ENCODE peak calls at places on chromosomes 13 and 19, in four cellular contexts. V is progenitor cell of endocrine pancreas, D is OCI-LY7, N is Panc1. K is an unnamed sample.

GRCh38 chr13:81048026-81048461 is 707.1 kb upstream of the SPRY2 start:
- DNase-seq in V (no peak), D (no peak), N (no peak), K (no peak)

GRCh38 chr19:12930002-12930645 is 3.4 kb downstream of the FARSA start:
- DNase-seq in V (no peak), D (no peak), N (no peak), K (no peak)

GRCh38 chr13:26323127-26323526 is 69.2 kb downstream of the CDK8 start:
- DNase-seq in V (no peak), D (no peak), N (no peak), K (no peak)

GRCh38 chr19:54938906-54939305 is 8.4 kb downstream of the NLRP7 start:
- DNase-seq in V (no peak), D (peak), N (no peak), K (no peak)

GRCh38 chr13:83943530-83944279 is 61.4 kb upstream of the SLITRK1 start:
- DNase-seq in V (no peak), D (no peak), N (no peak), K (no peak)

GRCh38 chr13:95296326-95296939 is 4.8 kb downstream of the ABCC4 start:
- DNase-seq in V (peak), D (peak), N (no peak), K (no peak)

GRCh38 chr13:97261254-97262015 is 39.3 kb downstream of the MBNL2 start:
- DNase-seq in V (no peak), D (no peak), N (no peak), K (no peak)

GRCh38 chr19:952680-953500 is 27.1 kb downstream of the ARID3A start:
- DNase-seq in V (peak), D (peak), N (no peak), K (no peak)

GRCh38 chr13:45325806-45326205 is 15.2 kb downstream of the TPT1 start:
- DNase-seq in V (no peak), D (no peak), N (no peak), K (no peak)

GRCh38 chr19:11478167-11479089 is 2.4 kb downstream of the ELAVL3 start:
- DNase-seq in V (no peak), D (no peak), N (no peak), K (no peak)

GRCh38 chr13:112844411-112844810 is 124.6 kb upstream of the MCF2L start:
- DNase-seq in V (no peak), D (no peak), N (no peak), K (no peak)

GRCh38 chr13:72062566-72062965 is 195.6 kb upstream of the DACH1 start:
- DNase-seq in V (no peak), D (no peak), N (no peak), K (no peak)

GRCh38 chr19:4456566-4456842 is 1.1 kb downstream of the UBXN6 start:
- DNase-seq in V (no peak), D (no peak), N (no peak), K (no peak)

GRCh38 chr13:38670627-38671026 is 16.2 kb upstream of the FREM2 start:
- DNase-seq in V (no peak), D (no peak), N (no peak), K (no peak)

GRCh38 chr13:43270043-43270830 is 246.9 kb downstream of the DNAJC15 start:
- DNase-seq in V (no peak), D (no peak), N (no peak), K (no peak)

GRCh38 chr13:95455782-95456181 is 96.7 kb upstream of the CLDN10 start:
- DNase-seq in V (no peak), D (no peak), N (no peak), K (no peak)

GRCh38 chr19:1247747-1248453 is 483 bp upstream of the MIDN start:
- DNase-seq in V (no peak), D (no peak), N (no peak), K (no peak)

GRCh38 chr19:5691205-5691929 is 1.3 kb downstream of the RPL36 start:
- DNase-seq in V (no peak), D (peak), N (no peak), K (no peak)

GRCh38 chr13:102710261-102710679 is 15.4 kb upstream of the METTL21C start:
- DNase-seq in V (no peak), D (no peak), N (no peak), K (no peak)

GRCh38 chr19:6105444-6105843 is 4.9 kb downstream of the RFX2 start:
- DNase-seq in V (no peak), D (no peak), N (no peak), K (no peak)

GRCh38 chr13:46146898-46147297 is 35.1 kb downstream of the LCP1 start:
- DNase-seq in V (no peak), D (no peak), N (no peak), K (no peak)

GRCh38 chr19:43687660-43687997 is 17.7 kb upstream of the PLAUR start:
- DNase-seq in V (no peak), D (no peak), N (no peak), K (no peak)

GRCh38 chr13:33224191-33224590 is 61.4 kb downstream of the STARD13 start:
- DNase-seq in V (no peak), D (no peak), N (no peak), K (no peak)

GRCh38 chr13:85140192-85140591 is 659.0 kb downstream of the SLITRK6 start:
- DNase-seq in V (no peak), D (no peak), N (no peak), K (no peak)

GRCh38 chr19:6667114-6667627 is 2.8 kb downstream of the TNFSF14 start:
- DNase-seq in V (no peak), D (no peak), N (no peak), K (no peak)

GRCh38 chr13:44434441-44435141 is 61.0 kb downstream of the SERP2 start:
- DNase-seq in V (no peak), D (no peak), N (no peak), K (no peak)

GRCh38 chr19:10643166-10643967 is 10.8 kb upstream of the ILF3 start:
- DNase-seq in V (no peak), D (no peak), N (no peak), K (no peak)

GRCh38 chr19:33219261-33219812 is 6.3 kb downstream of the SLC7A10 start:
- DNase-seq in V (no peak), D (no peak), N (no peak), K (no peak)

GRCh38 chr13:112058519-112058873 is 8.5 kb upstream of the SOX1 start:
- DNase-seq in V (no peak), D (no peak), N (no peak), K (no peak)

GRCh38 chr13:93003531-93003930 is 223.1 kb upstream of the GPC6 start:
- DNase-seq in V (no peak), D (no peak), N (no peak), K (no peak)

GRCh38 chr19:55766466-55766865 is 2.5 kb upstream of the RFPL4AL1 start:
- DNase-seq in V (no peak), D (no peak), N (no peak), K (no peak)

GRCh38 chr13:21812192-21812626 is 141.3 kb downstream of the FGF9 start:
- DNase-seq in V (no peak), D (no peak), N (no peak), K (no peak)

GRCh38 chr13:76937416-76937815 is 10.9 kb upstream of the ACOD1 start:
- DNase-seq in V (no peak), D (no peak), N (no peak), K (no peak)

GRCh38 chr13:50969691-50970090 is 60.1 kb downstream of the RNASEH2B start:
- DNase-seq in V (no peak), D (no peak), N (no peak), K (no peak)

GRCh38 chr13:77896977-77897376 is 21.7 kb downstream of the EDNRB start:
- DNase-seq in V (no peak), D (no peak), N (no peak), K (no peak)

GRCh38 chr13:35649162-35649561 is 172.7 kb upstream of the MAB21L1 start:
- DNase-seq in V (no peak), D (no peak), N (no peak), K (no peak)

GRCh38 chr13:30892966-30893365 is 13.1 kb upstream of the MEDAG start:
- DNase-seq in V (peak), D (peak), N (no peak), K (no peak)
- TF ChIP-seq CTCF in V (peak), D (peak), N (peak), K (peak)

GRCh38 chr13:24648271-24648670 is 31.9 kb upstream of the ATP12A start:
- DNase-seq in V (no peak), D (no peak), N (no peak), K (no peak)
- TF ChIP-seq CTCF in V (no peak), D (no peak), N (no peak), K (no peak)

GRCh38 chr19:18281082-18282020 is at the start of gene JUND:
- DNase-seq in V (peak), D (peak), N (no peak), K (peak)

GRCh38 chr19:18279516-18280246 is 1.7 kb downstream of the JUND start:
- DNase-seq in V (peak), D (peak), N (no peak), K (peak)

GRCh38 chr19:18279266-18279515 is 2.2 kb downstream of the JUND start:
- DNase-seq in V (no peak), D (no peak), N (no peak), K (no peak)

GRCh38 chr19:18280247-18281081 is 958 bp downstream of the JUND start:
- DNase-seq in V (peak), D (peak), N (no peak), K (peak)

GRCh38 chr19:18278521-18279265 is 2.7 kb downstream of the JUND start:
- DNase-seq in V (no peak), D (peak), N (no peak), K (no peak)
- TF ChIP-seq CTCF in V (peak), D (peak), N (peak), K (peak)

DNA sequence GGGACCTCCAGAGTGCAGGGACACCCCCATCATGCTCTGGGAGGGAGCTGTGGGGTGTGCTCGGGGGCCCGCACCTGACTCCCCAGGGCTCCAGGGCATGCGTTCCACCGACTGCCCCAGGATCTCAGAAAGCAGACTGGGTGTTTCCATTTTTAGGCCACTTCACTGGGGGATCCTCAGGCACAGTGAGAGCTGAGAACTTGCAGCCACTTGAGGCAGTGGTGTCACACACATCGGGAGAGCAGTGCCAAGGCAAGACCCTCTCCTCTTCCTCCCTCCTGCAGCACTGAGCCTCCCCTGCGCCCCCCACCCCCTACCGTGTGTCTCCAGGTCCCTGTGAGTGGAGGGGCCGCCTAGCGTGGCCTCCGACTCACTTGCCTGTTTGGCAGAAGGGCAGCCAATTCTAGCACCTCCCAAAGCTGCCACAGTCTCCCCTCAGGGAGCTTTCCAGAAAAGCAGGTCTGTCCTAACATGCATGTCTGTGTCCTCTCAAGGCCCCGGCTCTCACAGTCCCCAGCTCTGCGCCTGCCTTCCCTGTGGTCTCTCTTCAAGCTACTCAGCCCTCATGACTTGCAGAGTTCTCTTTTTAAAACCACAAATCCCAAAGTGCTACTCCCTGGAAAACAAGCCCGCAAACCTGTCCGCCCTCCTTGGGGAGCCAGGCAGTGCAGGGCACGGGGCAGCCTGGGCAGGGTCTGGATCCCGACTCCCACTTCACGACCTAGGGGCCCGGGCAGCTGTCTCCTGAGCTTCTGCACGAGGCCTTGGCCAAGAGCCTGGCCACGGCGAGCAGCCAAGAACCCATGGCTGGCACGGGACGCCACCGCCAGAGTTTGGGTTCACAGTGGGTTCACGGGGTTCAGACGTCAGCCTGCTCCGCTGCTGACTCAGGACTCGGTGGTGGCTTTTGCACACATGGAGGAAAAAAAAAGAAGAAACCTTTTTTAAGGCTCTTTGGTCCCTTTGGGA is 94.1 kb downstream of the STK24 start:
- DNase-seq in V (no peak), D (peak), N (peak), K (peak)
- TF ChIP-seq CTCF in V (peak), D (peak), N (no peak), K (peak)

DNA sequence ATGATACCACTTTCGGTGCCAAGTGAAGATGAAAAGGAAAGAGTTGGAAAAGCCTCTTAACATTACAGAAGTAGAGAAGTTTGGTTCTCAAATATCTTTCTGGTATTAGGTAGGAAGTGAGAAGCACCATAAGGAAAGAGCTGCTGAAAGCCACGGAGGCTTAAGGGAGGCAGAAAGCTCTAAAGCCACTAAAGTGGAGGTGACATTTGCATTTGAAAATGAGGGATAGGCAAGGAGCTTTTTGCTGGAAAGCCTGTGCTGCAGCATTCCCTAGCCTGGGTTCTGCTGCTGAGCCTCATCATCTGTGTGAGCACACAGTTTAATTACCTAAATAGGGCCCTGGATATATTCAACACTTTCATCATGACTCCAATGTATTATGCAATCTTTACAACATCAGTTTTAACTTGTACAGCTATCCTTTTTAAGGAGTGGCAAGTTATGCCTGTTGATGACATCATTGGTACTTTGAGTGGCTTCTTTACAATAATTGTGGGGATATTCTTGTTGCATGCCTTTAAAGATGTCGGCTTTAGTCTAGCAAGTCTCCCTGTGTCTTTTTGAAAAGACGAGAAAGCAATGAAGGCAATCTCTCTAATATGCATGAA is 315.4 kb downstream of the RBM26 start:
- DNase-seq in V (no peak), D (no peak), N (no peak), K (no peak)
- TF ChIP-seq CTCF in V (no peak), D (no peak), N (no peak), K (no peak)

GRCh38 chr19:40210919-40211318 is 7.3 kb downstream of the TTC9B start:
- DNase-seq in V (no peak), D (no peak), N (no peak), K (no peak)
- TF ChIP-seq CTCF in V (no peak), D (no peak), N (no peak), K (no peak)

DNA sequence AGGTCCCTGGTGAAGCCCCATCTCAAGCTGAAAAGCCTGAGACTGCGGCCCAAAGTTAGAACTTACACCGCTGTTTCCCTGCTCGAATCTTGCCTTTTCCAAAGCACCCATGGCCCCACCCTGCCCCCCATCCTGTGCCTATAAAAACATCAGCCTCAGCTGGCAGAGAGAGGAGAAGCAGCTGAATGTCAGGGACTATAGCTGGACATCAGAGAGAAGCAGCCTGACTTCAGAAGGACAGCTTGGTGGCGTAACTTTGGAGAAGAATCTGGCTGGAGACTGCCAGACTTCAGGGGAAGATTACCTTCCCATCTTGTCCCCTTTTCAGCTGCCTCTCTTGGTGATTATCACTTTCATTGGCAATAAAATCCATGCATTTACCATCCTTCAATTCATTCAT is 9.3 kb upstream of the RCBTB2 start:
- DNase-seq in V (no peak), D (no peak), N (no peak), K (no peak)
- TF ChIP-seq CTCF in V (no peak), D (no peak), N (no peak), K (no peak)

GRCh38 chr19:18274776-18275356 is 614 bp upstream of the IQCN start:
- DNase-seq in V (no peak), D (no peak), N (no peak), K (no peak)
- TF ChIP-seq CTCF in V (no peak), D (no peak), N (no peak), K (no peak)

GRCh38 chr19:52748336-52748950 is 13.6 kb upstream of the ZNF611 start:
- DNase-seq in V (no peak), D (peak), N (no peak), K (no peak)
- TF ChIP-seq CTCF in V (peak), D (peak), N (peak), K (peak)